ENCODE peak calls at places on chromosome 15, in six cellular contexts. K is BE2C, U is PC-9, H is GM23338, W is endothelial cell of umbilical vein, J is Panc1. G is an unnamed sample. For H3K36me3 and H3K27me3, the result is how much of the 10 kb centered on the place peaks cover.

GRCh38 chr15:59349715-59350420 is 22.8 kb downstream of the MYO1E start:
- DNase-seq in K (no peak), U (peak), H (peak), W (peak), J (peak), G (peak)

GRCh38 chr15:59376735-59377134 is 4.1 kb upstream of the MYO1E start:
- DNase-seq in K (no peak), U (no peak), H (no peak), W (peak), J (no peak), G (no peak)

GRCh38 chr15:68650901-68651709 is 72.3 kb downstream of the CORO2B start:
- DNase-seq in K (peak), U (no peak), H (peak), W (peak), J (no peak), G (no peak)

GRCh38 chr15:82647045-82647834 is at the start of gene CPEB1:
- DNase-seq in K (peak), U (no peak), H (peak), W (no peak), J (no peak), G (no peak)

GRCh38 chr15:55372701-55373440 is 35.3 kb downstream of the CCPG1 start:
- DNase-seq in K (no peak), U (no peak), H (no peak), W (peak), J (no peak), G (no peak)

GRCh38 chr15:69141286-69141701 is 19.1 kb upstream of the GLCE start:
- DNase-seq in K (no peak), U (peak), H (no peak), W (peak), J (no peak), G (no peak)

GRCh38 chr15:80160570-80161156 is 7.9 kb downstream of the FAH start:
- DNase-seq in K (no peak), U (peak), H (no peak), W (peak), J (no peak), G (peak)

GRCh38 chr15:27465213-27465612 is 494.2 kb downstream of the GABRG3 start:
- DNase-seq in K (no peak), U (no peak), H (no peak), W (no peak), J (no peak), G (no peak)

GRCh38 chr15:70328137-70329115 is 230.7 kb upstream of the TLE3 start:
- DNase-seq in K (no peak), U (no peak), H (no peak), W (no peak), J (no peak), G (peak)

GRCh38 chr15:62554164-62554563 is 389.1 kb upstream of the C2CD4B start:
- DNase-seq in K (no peak), U (no peak), H (no peak), W (no peak), J (no peak), G (no peak)

GRCh38 chr15:68389936-68390790 is 41.8 kb downstream of the ITGA11 start:
- DNase-seq in K (peak), U (no peak), H (no peak), W (peak), J (no peak), G (no peak)

GRCh38 chr15:48176957-48177356 is 1.1 kb downstream of the MYEF2 start:
- DNase-seq in K (no peak), U (no peak), H (no peak), W (no peak), J (no peak), G (no peak)

GRCh38 chr15:44606740-44607139 is 56.7 kb downstream of the SPG11 start:
- DNase-seq in K (no peak), U (no peak), H (no peak), W (no peak), J (no peak), G (no peak)

GRCh38 chr15:31325432-31325975 is 1.1 kb upstream of the KLF13 start:
- DNase-seq in K (no peak), U (no peak), H (peak), W (no peak), J (no peak), G (no peak)

GRCh38 chr15:35107122-35107521 is 22.0 kb upstream of the NANOGP8 start:
- DNase-seq in K (no peak), U (no peak), H (no peak), W (no peak), J (no peak), G (no peak)

GRCh38 chr15:95843241-95843851 is 487.2 kb upstream of the NR2F2 start:
- DNase-seq in K (no peak), U (no peak), H (no peak), W (no peak), J (no peak), G (no peak)

GRCh38 chr15:93037341-93038063 is 51.5 kb downstream of the RGMA start:
- DNase-seq in K (peak), U (no peak), H (no peak), W (no peak), J (no peak), G (no peak)

GRCh38 chr15:67745059-67745993 is 80.0 kb upstream of the SKOR1 start:
- DNase-seq in K (no peak), U (no peak), H (no peak), W (no peak), J (no peak), G (no peak)

GRCh38 chr15:64089553-64090280 is 3.9 kb downstream of the CIAO2A start:
- DNase-seq in K (no peak), U (no peak), H (no peak), W (no peak), J (no peak), G (no peak)

GRCh38 chr15:101773496-101774100 is 29.7 kb upstream of the OR4F6 start:
- DNase-seq in K (no peak), U (no peak), H (peak), W (no peak), J (no peak), G (no peak)

GRCh38 chr15:25173241-25174028 is 218.6 kb downstream of the SNRPN start:
- DNase-seq in K (no peak), U (no peak), H (no peak), W (no peak), J (no peak), G (no peak)

GRCh38 chr15:83436513-83437158 is 10.5 kb upstream of the SH3GL3 start:
- DNase-seq in K (peak), U (no peak), H (peak), W (peak), J (no peak), G (peak)

GRCh38 chr15:88617031-88617722 is 4.0 kb upstream of the AEN start:
- DNase-seq in K (no peak), U (no peak), H (no peak), W (no peak), J (no peak), G (no peak)

GRCh38 chr15:101024111-101024695 is 105.0 kb downstream of the LRRK1 start:
- DNase-seq in K (no peak), U (no peak), H (no peak), W (no peak), J (no peak), G (no peak)

GRCh38 chr15:62071711-62072308 is 5.0 kb downstream of the C2CD4A start:
- DNase-seq in K (no peak), U (no peak), H (peak), W (peak), J (no peak), G (no peak)

GRCh38 chr15:76449455-76449854 is 112.9 kb downstream of the ISL2 start:
- DNase-seq in K (no peak), U (no peak), H (no peak), W (no peak), J (no peak), G (no peak)

GRCh38 chr15:29260896-29261295 is 8.7 kb downstream of the NSMCE3 start:
- DNase-seq in K (no peak), U (no peak), H (no peak), W (no peak), J (no peak), G (no peak)

GRCh38 chr15:69653846-69654245 is 201.2 kb downstream of the RPLP1 start:
- DNase-seq in K (no peak), U (no peak), H (no peak), W (no peak), J (no peak), G (no peak)

GRCh38 chr15:67024322-67024997 is 40.9 kb upstream of the SMAD3 start:
- DNase-seq in K (peak), U (peak), H (no peak), W (peak), J (peak), G (no peak)

GRCh38 chr15:101709466-101709865 is 14.8 kb downstream of the TARS3 start:
- DNase-seq in K (no peak), U (no peak), H (no peak), W (no peak), J (no peak), G (no peak)

GRCh38 chr15:58770519-58770856 is 614 bp upstream of the MINDY2 start:
- DNase-seq in K (no peak), U (peak), H (no peak), W (no peak), J (no peak), G (no peak)

GRCh38 chr15:101543026-101543390 is 53.5 kb upstream of the PCSK6 start:
- DNase-seq in K (no peak), U (no peak), H (no peak), W (no peak), J (no peak), G (no peak)

GRCh38 chr15:62165029-62165792 is at the start of gene C2CD4B:
- DNase-seq in K (no peak), U (no peak), H (peak), W (peak), J (no peak), G (no peak)

GRCh38 chr15:27868828-27869404 is 230.2 kb downstream of the OCA2 start:
- DNase-seq in K (no peak), U (no peak), H (no peak), W (no peak), J (no peak), G (no peak)

GRCh38 chr15:63501256-63502089 is 2.9 kb upstream of the USP3 start:
- DNase-seq in K (no peak), U (peak), H (peak), W (peak), J (no peak), G (peak)

GRCh38 chr15:66184492-66184891 is 69.1 kb downstream of the MEGF11 start:
- DNase-seq in K (no peak), U (no peak), H (no peak), W (no peak), J (no peak), G (no peak)

GRCh38 chr15:25504307-25504706 is 65.5 kb upstream of the UBE3A start:
- DNase-seq in K (no peak), U (no peak), H (no peak), W (no peak), J (no peak), G (no peak)

GRCh38 chr15:92733934-92734521 is 78.5 kb upstream of the FAM174B start:
- DNase-seq in K (peak), U (no peak), H (peak), W (peak), J (no peak), G (no peak)

GRCh38 chr15:44536962-44537727 is at the start of gene EIF3J:
- DNase-seq in K (peak), U (peak), H (peak), W (peak), J (peak), G (peak)

GRCh38 chr15:49232407-49232806 is 62.4 kb downstream of the GALK2 start:
- DNase-seq in K (no peak), U (no peak), H (peak), W (no peak), J (no peak), G (no peak)

GRCh38 chr15:49229922-49230321 is 59.9 kb downstream of the GALK2 start:
- DNase-seq in K (no peak), U (no peak), H (no peak), W (no peak), J (no peak), G (no peak)

GRCh38 chr15:49225572-49226281 is 55.7 kb downstream of the GALK2 start:
- DNase-seq in K (peak), U (no peak), H (peak), W (peak), J (no peak), G (no peak)

GRCh38 chr15:49223536-49224274 is 53.7 kb downstream of the GALK2 start:
- DNase-seq in K (no peak), U (no peak), H (no peak), W (no peak), J (no peak), G (no peak)

GRCh38 chr15:49227602-49228001 is 57.6 kb downstream of the GALK2 start:
- DNase-seq in K (no peak), U (no peak), H (no peak), W (no peak), J (no peak), G (no peak)
- H3K36me3 ChIP-seq in K (under half), U (under half), H (under half), W (under half), J (under half), G (under half)

GRCh38 chr15:51917493-51917892 is 54.1 kb downstream of the LEO1 start:
- DNase-seq in K (peak), U (peak), H (peak), W (peak), J (no peak), G (peak)
- TF ChIP-seq CTCF in K (peak), U (peak), H (peak), W (peak), J (peak), G (peak)

GRCh38 chr15:33656090-33656670 is 312.1 kb upstream of the CHRM5 start:
- DNase-seq in K (no peak), U (no peak), H (no peak), W (no peak), J (no peak), G (no peak)
- H3K27me3 ChIP-seq in K (under half), U (under half), H (under half), W (under half), J (under half), G (under half)

GRCh38 chr15:41564286-41564959 is 5.4 kb downstream of the TYRO3 start:
- DNase-seq in K (peak), U (no peak), H (peak), W (no peak), J (no peak), G (no peak)
- H3K36me3 ChIP-seq in K (under half), U (under half), H (under half), W (under half), J (under half), G (under half)

GRCh38 chr15:90782450-90782849 is 65.3 kb downstream of the BLM start:
- DNase-seq in K (no peak), U (no peak), H (no peak), W (no peak), J (no peak), G (no peak)
- TF ChIP-seq CTCF in K (no peak), U (no peak), H (no peak), W (no peak), J (no peak), G (no peak)

G was measured in kidney epithelial cell.